ENCODE peak calls at places on chromosomes 16 and 17, in four cellular contexts. E is A673, D is left ventricle myocardium inferior, A is mammary epithelial cell. O is an unnamed sample. For H3K4me1, the result is how much of the 10 kb centered on the place peaks cover.

GRCh38 chr16:48971571-48972071 is 310.0 kb downstream of the CBLN1 start:
- DNase-seq in E (peak), D (no peak), A (peak), O (no peak)

GRCh38 chr16:54931757-54932660 is 1.3 kb downstream of the IRX5 start:
- DNase-seq in E (peak), D (no peak), A (peak), O (peak)

GRCh38 chr16:30092373-30093010 is 768 bp upstream of the TBX6 start:
- DNase-seq in E (peak), D (peak), A (no peak), O (peak)

GRCh38 chr16:85555549-85556455 is 57.3 kb upstream of the GSE1 start:
- DNase-seq in E (peak), D (peak), A (peak), O (peak)

GRCh38 chr16:57008440-57008839 is 19.1 kb downstream of the NLRC5 start:
- DNase-seq in E (no peak), D (no peak), A (no peak), O (no peak)

GRCh38 chr16:12062343-12063003 is 85.9 kb downstream of the SNX29 start:
- DNase-seq in E (peak), D (peak), A (peak), O (peak)

GRCh38 chr17:47077576-47077975 is 98.5 kb upstream of the RPRML start:
- DNase-seq in E (no peak), D (no peak), A (peak), O (no peak)

GRCh38 chr17:39064814-39065213 is 86.6 kb downstream of the PLXDC1 start:
- DNase-seq in E (no peak), D (no peak), A (no peak), O (peak)

GRCh38 chr17:75891022-75891604 is 5.6 kb downstream of the TRIM65 start:
- DNase-seq in E (no peak), D (no peak), A (no peak), O (peak)

GRCh38 chr17:38338053-38338452 is 5.7 kb downstream of the GPR179 start:
- DNase-seq in E (no peak), D (no peak), A (no peak), O (no peak)

GRCh38 chr16:87420401-87421368 is 28.5 kb downstream of the MAP1LC3B start:
- DNase-seq in E (no peak), D (no peak), A (no peak), O (no peak)

GRCh38 chr17:3998436-3998835 is 34.2 kb upstream of the ATP2A3 start:
- DNase-seq in E (no peak), D (no peak), A (no peak), O (no peak)

GRCh38 chr16:3035972-3036725 is 595 bp downstream of the BICDL2 start:
- DNase-seq in E (no peak), D (no peak), A (no peak), O (peak)

GRCh38 chr16:85113168-85113733 is 979 bp upstream of the CIBAR2 start:
- DNase-seq in E (no peak), D (no peak), A (no peak), O (no peak)

GRCh38 chr16:85479972-85480726 is 133.0 kb upstream of the GSE1 start:
- DNase-seq in E (peak), D (no peak), A (no peak), O (peak)

GRCh38 chr17:19376799-19377198 is 1.5 kb upstream of the MAPK7 start:
- DNase-seq in E (no peak), D (no peak), A (peak), O (no peak)

GRCh38 chr17:38476549-38476948 is 48.3 kb downstream of the ARHGAP23 start:
- DNase-seq in E (no peak), D (no peak), A (no peak), O (no peak)

GRCh38 chr16:24810951-24811843 is 34.6 kb upstream of the SLC5A11 start:
- DNase-seq in E (peak), D (no peak), A (no peak), O (no peak)

GRCh38 chr17:69717819-69718218 is 303.3 kb downstream of the MAP2K6 start:
- DNase-seq in E (no peak), D (no peak), A (no peak), O (no peak)

GRCh38 chr16:3612510-3613466 is 1.4 kb upstream of the SLX4 start:
- DNase-seq in E (no peak), D (no peak), A (no peak), O (no peak)

GRCh38 chr16:74713325-74713724 is 12.7 kb upstream of the MLKL start:
- DNase-seq in E (no peak), D (no peak), A (no peak), O (peak)

GRCh38 chr16:15807603-15808009 is 49.2 kb downstream of the MYH11 start:
- DNase-seq in E (no peak), D (no peak), A (no peak), O (no peak)

GRCh38 chr17:51487947-51488346 is 227.6 kb downstream of the UTP18 start:
- DNase-seq in E (peak), D (no peak), A (peak), O (no peak)

GRCh38 chr16:66542396-66542795 is 7.5 kb downstream of the TK2 start:
- DNase-seq in E (no peak), D (no peak), A (no peak), O (no peak)

GRCh38 chr16:2497116-2497630 is 16.6 kb upstream of the ATP6V0C start:
- DNase-seq in E (no peak), D (peak), A (no peak), O (peak)

GRCh38 chr16:1026784-1027415 is 45.3 kb downstream of the SOX8 start:
- DNase-seq in E (no peak), D (no peak), A (peak), O (no peak)

GRCh38 chr17:7592422-7593021 is 2.6 kb upstream of the SOX15 start:
- DNase-seq in E (no peak), D (no peak), A (no peak), O (no peak)

GRCh38 chr17:1123397-1124237 is 56.2 kb downstream of the ABR start:
- DNase-seq in E (no peak), D (no peak), A (no peak), O (no peak)

GRCh38 chr17:73929860-73930430 is 273.5 kb upstream of the RPL38 start:
- DNase-seq in E (peak), D (no peak), A (no peak), O (no peak)

GRCh38 chr17:73924488-73925186 is 278.8 kb upstream of the RPL38 start:
- DNase-seq in E (peak), D (no peak), A (no peak), O (no peak)

DNA sequence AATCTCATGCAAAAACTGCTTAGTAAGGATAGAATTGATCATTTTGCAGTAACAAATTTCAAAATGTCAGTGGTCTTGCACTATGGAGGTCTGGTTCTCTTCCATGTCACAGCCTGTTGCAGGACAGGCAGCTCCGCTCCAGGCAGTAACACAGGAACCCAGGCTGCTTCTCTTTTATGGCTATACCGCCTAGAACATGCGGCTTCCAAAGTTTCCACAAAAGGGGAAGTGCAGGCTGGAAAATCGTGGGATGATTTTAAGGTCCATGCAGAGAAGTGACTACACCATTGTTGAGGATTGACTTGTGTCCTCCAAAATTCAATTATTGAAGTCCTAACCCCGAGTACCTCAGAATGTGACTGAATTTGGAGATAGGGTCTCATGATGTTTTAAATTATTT is 279.4 kb upstream of the RPL38 start:
- DNase-seq in E (no peak), D (no peak), A (no peak), O (no peak)
- H3K4me1 ChIP-seq in E (under half), D (under half), A (under half), O (under half)

GRCh38 chr17:21313320-21313719 is 28.8 kb downstream of the MAP2K3 start:
- DNase-seq in E (no peak), D (no peak), A (no peak), O (peak)

DNA sequence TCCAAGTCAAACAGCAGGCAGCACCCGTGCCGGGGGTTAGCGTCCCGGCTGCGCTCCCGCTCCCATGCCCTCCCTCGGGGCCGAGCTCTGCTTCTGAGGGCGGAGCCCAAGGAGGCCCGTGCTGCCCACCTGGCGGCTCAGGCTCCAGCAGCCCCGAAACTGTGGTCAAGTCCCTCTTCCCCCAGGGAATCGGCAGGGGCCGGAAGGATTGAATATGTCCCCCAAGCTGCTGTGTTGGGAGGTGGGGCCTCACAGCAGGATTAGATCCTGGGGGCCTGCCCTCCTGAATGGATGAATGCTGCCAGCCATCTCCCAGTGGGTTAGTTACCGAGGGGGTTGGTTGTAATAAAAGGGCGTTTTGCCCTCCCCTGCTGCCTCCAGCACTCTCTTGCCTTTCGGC is 33.9 kb downstream of the MAP2K3 start:
- DNase-seq in E (no peak), D (no peak), A (no peak), O (peak)
- TF ChIP-seq CTCF in E (no peak), D (no peak), A (no peak), O (no peak)

DNA sequence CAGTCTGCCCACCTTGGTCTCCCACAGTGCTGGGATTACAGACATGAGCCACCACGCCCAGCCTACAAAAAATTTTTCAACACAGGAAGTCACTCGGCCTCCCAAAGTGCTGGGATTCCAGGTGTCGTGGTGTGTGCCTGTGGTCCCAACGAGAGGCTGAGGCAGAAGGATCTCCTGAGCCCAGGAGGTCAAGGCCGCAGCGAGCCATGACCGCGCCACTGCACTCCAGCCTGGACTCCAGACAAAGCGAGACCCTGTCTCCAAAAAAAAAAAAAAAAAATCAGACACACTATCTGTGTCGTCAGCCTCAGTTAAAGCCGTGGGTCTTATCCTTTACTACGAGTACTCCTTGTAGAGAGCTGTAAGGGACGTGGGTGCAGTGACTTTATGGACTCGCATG is 15.8 kb downstream of the USP22 start:
- DNase-seq in E (no peak), D (no peak), A (no peak), O (no peak)
- H3K4me1 ChIP-seq in E (under half), D (half or more), A (under half), O (under half)

GRCh38 chr16:5044011-5044540 is 10.3 kb upstream of the NAGPA start:
- DNase-seq in E (no peak), D (no peak), A (no peak), O (peak)

GRCh38 chr16:5045499-5046115 is 11.9 kb upstream of the NAGPA start:
- DNase-seq in E (no peak), D (no peak), A (no peak), O (peak)

GRCh38 chr16:5046914-5047313 is 13.2 kb upstream of the NAGPA start:
- DNase-seq in E (no peak), D (no peak), A (no peak), O (peak)

GRCh38 chr16:5041604-5042133 is 7.9 kb upstream of the NAGPA start:
- DNase-seq in E (no peak), D (no peak), A (peak), O (no peak)

DNA sequence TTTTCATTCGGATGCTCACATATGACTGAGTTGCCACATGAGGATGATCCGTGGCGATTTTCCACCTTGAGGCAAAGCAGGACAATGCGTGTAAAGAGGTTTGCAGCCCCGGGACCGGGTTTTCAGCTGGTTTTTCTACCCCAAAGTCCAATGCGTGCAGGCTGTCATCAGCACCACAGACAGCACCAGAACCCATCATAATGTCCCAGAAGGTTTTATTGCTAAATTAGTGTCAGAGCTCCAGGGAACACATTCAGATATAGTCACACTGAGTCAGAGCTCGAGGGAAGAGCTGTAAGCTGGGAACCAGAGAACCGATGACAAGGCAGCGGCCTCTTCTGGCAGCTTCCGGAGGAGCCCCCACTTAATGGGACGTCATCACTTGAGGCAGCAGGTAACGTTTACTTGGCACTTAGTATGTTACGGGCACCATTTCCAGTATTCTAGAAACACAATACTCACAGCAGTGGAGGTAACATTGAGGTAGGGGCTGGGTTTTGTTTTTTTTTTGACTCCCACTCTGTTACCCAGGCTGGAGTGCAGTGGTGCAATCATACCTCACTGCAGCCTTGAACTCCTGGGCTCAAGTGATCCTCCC is 8.9 kb upstream of the NAGPA start:
- DNase-seq in E (peak), D (no peak), A (peak), O (peak)
- TF ChIP-seq CTCF in E (peak), D (no peak), A (no peak), O (no peak)

DNA sequence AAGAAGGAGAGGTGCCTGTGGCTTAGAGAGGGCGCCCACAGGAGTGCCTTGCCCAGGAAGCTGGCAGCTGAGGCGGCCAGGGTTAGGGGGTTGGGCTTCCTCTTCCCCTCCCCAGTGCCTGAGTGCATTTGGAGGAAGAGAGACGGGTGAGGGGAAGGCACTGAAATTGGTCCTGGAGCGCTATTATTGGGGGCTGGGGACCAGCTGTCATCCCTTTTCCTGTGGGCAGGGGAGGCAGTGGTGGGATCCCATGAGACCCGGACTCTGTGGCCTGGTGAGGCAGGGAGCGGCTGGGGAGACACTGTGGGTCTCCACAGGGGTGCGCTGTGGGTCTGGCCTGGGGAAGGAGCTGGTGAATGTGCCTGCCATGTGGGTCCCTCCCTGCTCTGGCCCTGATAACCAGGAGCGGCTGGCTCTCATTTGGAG is 259.7 kb downstream of the SEC14L1 start:
- DNase-seq in E (peak), D (peak), A (no peak), O (no peak)
- H3K4me1 ChIP-seq in E (under half), D (half or more), A (under half), O (under half)

GRCh38 chr17:66450857-66451158 is 148.4 kb downstream of the PRKCA start:
- DNase-seq in E (no peak), D (no peak), A (no peak), O (no peak)
- TF ChIP-seq CTCF in E (no peak), D (no peak), A (no peak), O (no peak)

GRCh38 chr16:53773881-53774280 is 69.9 kb downstream of the FTO start:
- DNase-seq in E (no peak), D (no peak), A (no peak), O (no peak)

GRCh38 chr16:53775106-53775820 is 71.3 kb downstream of the FTO start:
- DNase-seq in E (no peak), D (no peak), A (no peak), O (no peak)

GRCh38 chr16:53771655-53772497 is 67.9 kb downstream of the FTO start:
- DNase-seq in E (no peak), D (no peak), A (no peak), O (no peak)

GRCh38 chr16:53775821-53776431 is 72.0 kb downstream of the FTO start:
- DNase-seq in E (peak), D (peak), A (peak), O (peak)

DNA sequence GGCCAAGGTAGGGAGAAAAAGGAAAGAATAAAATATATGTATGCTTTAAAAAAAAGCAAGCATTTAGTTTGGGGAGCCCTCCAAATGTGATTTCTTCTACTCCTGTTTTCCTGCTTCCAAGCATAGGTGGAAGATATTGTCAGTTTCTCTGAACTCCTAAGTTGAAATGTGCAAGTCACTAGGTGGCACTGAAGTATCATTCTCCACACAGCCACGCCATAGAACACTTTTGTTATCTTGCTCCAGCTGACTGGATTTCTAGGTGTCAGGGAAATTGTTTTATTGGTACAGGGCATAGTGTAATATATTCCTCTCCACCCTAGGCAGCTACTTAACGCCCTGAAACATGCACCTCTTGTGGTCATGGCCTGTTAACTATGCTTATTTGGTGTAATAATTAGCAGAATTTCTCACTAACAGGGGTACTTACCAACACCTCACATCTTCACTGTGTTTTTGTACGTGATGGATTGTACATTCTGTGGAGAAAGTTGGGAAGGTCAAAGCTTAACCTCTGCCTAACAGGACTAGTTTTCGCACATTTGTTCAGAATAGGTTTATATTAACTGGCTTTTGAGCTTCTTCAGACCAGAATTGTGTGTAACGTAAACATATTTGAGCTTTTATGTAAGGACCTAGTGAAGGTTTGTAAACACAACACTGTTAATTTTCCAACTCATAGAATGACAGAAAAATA is 69.3 kb downstream of the FTO start:
- DNase-seq in E (peak), D (no peak), A (peak), O (no peak)
- H3K4me1 ChIP-seq in E (under half), D (half or more), A (half or more), O (half or more)